ENCODE peak calls at places on chromosomes 7 and 10, in six cellular contexts. One of them, this sample, is unnamed. For H3K4me1, the result is how much of the 10 kb centered on the place peaks cover.

GRCh38 chr10:9786101-9786500 is 1231.6 kb upstream of the CELF2 start:
- DNase-seq in adrenal gland: no peak
- DNase-seq in Peyer's patch: no peak
- DNase-seq in A549: no peak
- DNase-seq in suprapubic skin: no peak
- DNase-seq in spleen: no peak
- DNase-seq in this sample: no peak

GRCh38 chr10:11705687-11706086 is 36.5 kb upstream of the ECHDC3 start:
- DNase-seq in suprapubic skin: no peak
- DNase-seq in A549: no peak
- DNase-seq in adrenal gland: no peak
- DNase-seq in spleen: no peak
- DNase-seq in Peyer's patch: no peak
- DNase-seq in this sample: no peak

GRCh38 chr7:18552943-18553584 is 57.5 kb downstream of the HDAC9 start:
- DNase-seq in adrenal gland: no peak
- DNase-seq in suprapubic skin: no peak
- DNase-seq in A549: peak
- DNase-seq in Peyer's patch: no peak
- DNase-seq in spleen: no peak
- DNase-seq in this sample: peak

GRCh38 chr7:66679633-66679980 is 50.9 kb downstream of the KCTD7 start:
- DNase-seq in A549: no peak
- DNase-seq in Peyer's patch: peak
- DNase-seq in spleen: peak
- DNase-seq in suprapubic skin: peak
- DNase-seq in adrenal gland: no peak
- DNase-seq in this sample: no peak

GRCh38 chr7:6015917-6016652 is 7.0 kb downstream of the AIMP2 start:
- DNase-seq in suprapubic skin: no peak
- DNase-seq in A549: no peak
- DNase-seq in spleen: no peak
- DNase-seq in adrenal gland: peak
- DNase-seq in Peyer's patch: no peak
- DNase-seq in this sample: peak

GRCh38 chr7:133429371-133429770 is 176.5 kb downstream of the EXOC4 start:
- DNase-seq in Peyer's patch: no peak
- DNase-seq in suprapubic skin: no peak
- DNase-seq in spleen: no peak
- DNase-seq in adrenal gland: no peak
- DNase-seq in A549: no peak
- DNase-seq in this sample: no peak

GRCh38 chr10:124417846-124418725 is 637 bp downstream of the OAT start:
- DNase-seq in spleen: peak
- DNase-seq in A549: peak
- DNase-seq in Peyer's patch: peak
- DNase-seq in suprapubic skin: peak
- DNase-seq in adrenal gland: peak
- DNase-seq in this sample: peak

GRCh38 chr7:111647881-111648280 is 85.6 kb upstream of the IMMP2L start:
- DNase-seq in Peyer's patch: no peak
- DNase-seq in adrenal gland: no peak
- DNase-seq in A549: no peak
- DNase-seq in spleen: no peak
- DNase-seq in suprapubic skin: no peak
- DNase-seq in this sample: no peak

GRCh38 chr7:151843181-151843580 is 33.7 kb downstream of the PRKAG2 start:
- DNase-seq in Peyer's patch: no peak
- DNase-seq in spleen: no peak
- DNase-seq in adrenal gland: no peak
- DNase-seq in suprapubic skin: no peak
- DNase-seq in A549: no peak
- DNase-seq in this sample: no peak

GRCh38 chr10:5813341-5814109 is at the start of gene GDI2:
- DNase-seq in suprapubic skin: peak
- DNase-seq in adrenal gland: peak
- DNase-seq in A549: peak
- DNase-seq in Peyer's patch: peak
- DNase-seq in spleen: peak
- DNase-seq in this sample: peak
- TF ChIP-seq POLR2A in suprapubic skin: peak
- TF ChIP-seq POLR2A in adrenal gland: peak
- TF ChIP-seq POLR2A in A549: peak
- TF ChIP-seq POLR2A in Peyer's patch: peak
- TF ChIP-seq POLR2A in spleen: peak
- TF ChIP-seq POLR2A in this sample: peak

DNA sequence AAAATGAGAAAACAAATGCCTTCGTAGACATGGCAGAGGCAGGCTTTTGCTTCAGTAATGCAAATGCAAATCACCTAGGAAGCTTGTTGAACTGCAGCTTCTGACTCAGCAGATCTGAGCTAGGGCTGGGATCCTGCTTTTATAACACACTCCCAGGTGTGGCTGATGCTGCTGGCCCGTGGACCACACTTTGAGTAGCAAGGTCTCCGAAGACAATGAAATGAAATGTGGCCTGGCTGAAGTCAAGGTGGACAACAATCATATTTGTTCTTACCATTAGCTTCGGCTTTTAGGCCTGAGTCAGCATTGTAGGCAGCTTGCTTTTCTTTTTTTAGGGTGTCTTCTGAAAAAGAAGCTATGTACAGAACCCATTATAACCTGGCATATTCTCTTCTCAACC is 26.3 kb downstream of the COL17A1 start:
- DNase-seq in adrenal gland: no peak
- DNase-seq in suprapubic skin: no peak
- DNase-seq in Peyer's patch: no peak
- DNase-seq in spleen: no peak
- DNase-seq in A549: no peak
- DNase-seq in this sample: no peak
- TF ChIP-seq CTCF in adrenal gland: no peak
- TF ChIP-seq CTCF in suprapubic skin: no peak
- TF ChIP-seq CTCF in Peyer's patch: no peak
- TF ChIP-seq CTCF in spleen: no peak
- TF ChIP-seq CTCF in A549: no peak
- TF ChIP-seq CTCF in this sample: no peak

GRCh38 chr7:108406474-108406873 is 49.8 kb downstream of the NRCAM start:
- DNase-seq in spleen: no peak
- DNase-seq in A549: no peak
- DNase-seq in Peyer's patch: no peak
- DNase-seq in suprapubic skin: no peak
- DNase-seq in adrenal gland: no peak
- DNase-seq in this sample: no peak

GRCh38 chr7:108403597-108404217 is 52.5 kb downstream of the NRCAM start:
- DNase-seq in adrenal gland: no peak
- DNase-seq in suprapubic skin: no peak
- DNase-seq in Peyer's patch: no peak
- DNase-seq in A549: no peak
- DNase-seq in spleen: no peak
- DNase-seq in this sample: no peak

GRCh38 chr7:108407674-108408073 is 48.6 kb downstream of the NRCAM start:
- DNase-seq in adrenal gland: no peak
- DNase-seq in A549: no peak
- DNase-seq in Peyer's patch: no peak
- DNase-seq in spleen: no peak
- DNase-seq in suprapubic skin: no peak
- DNase-seq in this sample: no peak

GRCh38 chr7:108404509-108405435 is 51.5 kb downstream of the NRCAM start:
- DNase-seq in Peyer's patch: no peak
- DNase-seq in spleen: no peak
- DNase-seq in adrenal gland: no peak
- DNase-seq in A549: no peak
- DNase-seq in suprapubic skin: no peak
- DNase-seq in this sample: no peak

GRCh38 chr7:108408294-108409004 is 47.8 kb downstream of the NRCAM start:
- DNase-seq in spleen: no peak
- DNase-seq in suprapubic skin: no peak
- DNase-seq in Peyer's patch: no peak
- DNase-seq in adrenal gland: no peak
- DNase-seq in A549: no peak
- DNase-seq in this sample: no peak
- H3K4me1 ChIP-seq in spleen: under half
- H3K4me1 ChIP-seq in suprapubic skin: under half
- H3K4me1 ChIP-seq in Peyer's patch: under half
- H3K4me1 ChIP-seq in adrenal gland: under half
- H3K4me1 ChIP-seq in A549: half or more
- H3K4me1 ChIP-seq in this sample: under half

GRCh38 chr7:86152926-86153325 is 490.8 kb upstream of the GRM3 start:
- DNase-seq in suprapubic skin: no peak
- DNase-seq in A549: no peak
- DNase-seq in spleen: no peak
- DNase-seq in adrenal gland: no peak
- DNase-seq in Peyer's patch: no peak
- DNase-seq in this sample: no peak
- TF ChIP-seq POLR2A in suprapubic skin: no peak
- TF ChIP-seq POLR2A in A549: no peak
- TF ChIP-seq POLR2A in spleen: no peak
- TF ChIP-seq POLR2A in adrenal gland: no peak
- TF ChIP-seq POLR2A in Peyer's patch: no peak
- TF ChIP-seq POLR2A in this sample: no peak

GRCh38 chr7:29274156-29275017 is 79.8 kb downstream of the CHN2 start:
- DNase-seq in adrenal gland: no peak
- DNase-seq in Peyer's patch: no peak
- DNase-seq in suprapubic skin: no peak
- DNase-seq in spleen: no peak
- DNase-seq in A549: no peak
- DNase-seq in this sample: no peak
- TF ChIP-seq CTCF in adrenal gland: no peak
- TF ChIP-seq CTCF in Peyer's patch: no peak
- TF ChIP-seq CTCF in suprapubic skin: no peak
- TF ChIP-seq CTCF in spleen: no peak
- TF ChIP-seq CTCF in A549: no peak
- TF ChIP-seq CTCF in this sample: no peak

GRCh38 chr10:70311698-70312097 is 27.9 kb upstream of the NPFFR1 start:
- DNase-seq in adrenal gland: no peak
- DNase-seq in Peyer's patch: no peak
- DNase-seq in A549: no peak
- DNase-seq in suprapubic skin: no peak
- DNase-seq in spleen: peak
- DNase-seq in this sample: no peak
- H3K4me1 ChIP-seq in adrenal gland: under half
- H3K4me1 ChIP-seq in Peyer's patch: under half
- H3K4me1 ChIP-seq in A549: under half
- H3K4me1 ChIP-seq in suprapubic skin: under half
- H3K4me1 ChIP-seq in spleen: under half
- H3K4me1 ChIP-seq in this sample: under half

GRCh38 chr7:44066111-44066460 is 719 bp upstream of the PGAM2 start:
- DNase-seq in Peyer's patch: no peak
- DNase-seq in A549: no peak
- DNase-seq in adrenal gland: peak
- DNase-seq in suprapubic skin: peak
- DNase-seq in spleen: no peak
- DNase-seq in this sample: no peak

GRCh38 chr7:44065431-44066110 is at the start of gene PGAM2:
- DNase-seq in A549: no peak
- DNase-seq in adrenal gland: peak
- DNase-seq in Peyer's patch: no peak
- DNase-seq in spleen: peak
- DNase-seq in suprapubic skin: no peak
- DNase-seq in this sample: no peak

GRCh38 chr7:44066494-44067063 is 1.2 kb upstream of the PGAM2 start:
- DNase-seq in adrenal gland: peak
- DNase-seq in spleen: peak
- DNase-seq in A549: no peak
- DNase-seq in suprapubic skin: peak
- DNase-seq in Peyer's patch: no peak
- DNase-seq in this sample: no peak

GRCh38 chr7:44067064-44067951 is 1.9 kb upstream of the PGAM2 start:
- DNase-seq in spleen: peak
- DNase-seq in Peyer's patch: no peak
- DNase-seq in suprapubic skin: peak
- DNase-seq in adrenal gland: peak
- DNase-seq in A549: no peak
- DNase-seq in this sample: no peak

DNA sequence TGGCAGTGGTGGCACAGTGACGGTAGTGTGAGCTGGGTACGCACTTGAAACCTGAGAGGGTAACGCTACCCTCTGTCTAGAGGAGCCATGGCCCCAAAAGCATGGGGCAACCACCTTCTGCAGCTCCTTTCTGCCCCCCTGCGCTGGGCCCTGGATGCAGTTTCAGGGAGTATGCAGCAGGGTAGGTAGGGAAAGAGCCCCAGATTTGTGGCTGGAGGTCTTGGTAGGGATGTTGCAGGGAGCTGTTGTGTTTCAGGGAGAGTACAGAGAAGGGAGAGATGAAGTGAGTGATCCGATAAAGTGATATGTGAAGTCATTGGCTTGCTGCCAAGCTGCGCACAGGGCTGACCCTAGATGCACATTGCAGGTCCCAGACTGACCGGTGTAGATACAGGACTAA is 2.7 kb upstream of the PGAM2 start:
- DNase-seq in Peyer's patch: no peak
- DNase-seq in adrenal gland: peak
- DNase-seq in A549: no peak
- DNase-seq in spleen: peak
- DNase-seq in suprapubic skin: no peak
- DNase-seq in this sample: no peak
- TF ChIP-seq POLR2A in Peyer's patch: no peak
- TF ChIP-seq POLR2A in adrenal gland: peak
- TF ChIP-seq POLR2A in A549: no peak
- TF ChIP-seq POLR2A in spleen: no peak
- TF ChIP-seq POLR2A in suprapubic skin: no peak
- TF ChIP-seq POLR2A in this sample: no peak

GRCh38 chr7:105580022-105580740 is 1.1 kb downstream of the EFCAB10 start:
- DNase-seq in spleen: no peak
- DNase-seq in adrenal gland: no peak
- DNase-seq in A549: peak
- DNase-seq in suprapubic skin: no peak
- DNase-seq in Peyer's patch: no peak
- DNase-seq in this sample: no peak
- TF ChIP-seq CTCF in spleen: no peak
- TF ChIP-seq CTCF in adrenal gland: no peak
- TF ChIP-seq CTCF in A549: peak
- TF ChIP-seq CTCF in suprapubic skin: no peak
- TF ChIP-seq CTCF in Peyer's patch: no peak
- TF ChIP-seq CTCF in this sample: no peak

DNA sequence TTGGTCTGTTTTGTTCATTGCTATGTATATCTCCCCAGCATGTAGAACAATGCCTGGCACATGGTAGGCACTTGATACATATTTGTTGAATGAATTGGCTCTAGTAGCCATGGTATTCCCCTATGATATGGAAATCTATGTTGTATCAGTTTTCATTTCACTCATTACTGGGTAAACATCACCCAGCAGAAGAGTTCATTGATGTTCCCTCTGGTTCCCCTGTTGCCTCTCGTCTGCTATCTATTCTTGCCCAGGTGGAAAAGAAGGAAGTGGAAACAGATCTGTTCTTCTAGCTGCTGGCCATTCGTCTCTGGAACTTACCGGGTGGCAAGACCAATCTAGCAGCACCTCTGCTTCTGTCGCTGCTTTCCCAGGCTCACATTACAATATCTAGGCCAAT is 71.5 kb downstream of the LRRC4 start:
- DNase-seq in A549: no peak
- DNase-seq in suprapubic skin: no peak
- DNase-seq in spleen: no peak
- DNase-seq in adrenal gland: no peak
- DNase-seq in Peyer's patch: no peak
- DNase-seq in this sample: no peak
- H3K4me1 ChIP-seq in A549: under half
- H3K4me1 ChIP-seq in suprapubic skin: under half
- H3K4me1 ChIP-seq in spleen: under half
- H3K4me1 ChIP-seq in adrenal gland: under half
- H3K4me1 ChIP-seq in Peyer's patch: under half
- H3K4me1 ChIP-seq in this sample: under half

This sample was measured in prostate gland.